ENCODE peak calls at places on chromosomes 3 and 15, in five cellular contexts. E, I, U, X and F are unnamed samples. For H3K36me3, the result is how much of the 10 kb centered on the place peaks cover.

GRCh38 chr15:47505712-47506542 is 211.4 kb upstream of the SEMA6D start:
- DNase-seq in X (peak), U (no peak), E (peak), I (no peak), F (peak)

GRCh38 chr3:13577181-13578121 is 28.5 kb downstream of the FBLN2 start:
- DNase-seq in E (no peak), U (no peak), X (no peak), I (no peak), F (no peak)

GRCh38 chr3:40801276-40801675 is 276.5 kb downstream of the ZNF621 start:
- DNase-seq in U (no peak), I (no peak), X (no peak), E (no peak), F (no peak)

GRCh38 chr3:17942856-17943255 is 200.4 kb upstream of the TBC1D5 start:
- DNase-seq in E (no peak), U (no peak), X (no peak), I (no peak), F (no peak)

GRCh38 chr15:70582143-70582945 is 181.0 kb downstream of the UACA start:
- DNase-seq in X (no peak), I (no peak), U (no peak), E (no peak), F (no peak)

GRCh38 chr3:13629644-13630043 is 80.7 kb downstream of the FBLN2 start:
- DNase-seq in E (no peak), I (no peak), X (no peak), U (no peak), F (no peak)

GRCh38 chr3:148021400-148021799 is 612.2 kb downstream of the ZIC1 start:
- DNase-seq in U (no peak), X (no peak), I (no peak), E (no peak), F (no peak)

GRCh38 chr15:45319472-45320214 is 58.7 kb downstream of the GATM start:
- DNase-seq in U (no peak), E (no peak), I (no peak), X (no peak), F (no peak)

GRCh38 chr3:167225821-167226220 is 154.3 kb downstream of the ZBBX start:
- DNase-seq in E (no peak), X (no peak), I (no peak), U (no peak), F (no peak)

GRCh38 chr3:39843440-39843839 is 34.0 kb downstream of the MYRIP start:
- DNase-seq in X (no peak), I (no peak), U (no peak), E (no peak), F (no peak)

GRCh38 chr3:125437631-125438435 is 62.7 kb upstream of the ZNF148 start:
- DNase-seq in U (peak), E (no peak), X (peak), I (peak), F (peak)

GRCh38 chr15:71532994-71533393 is 277.4 kb upstream of the NR2E3 start:
- DNase-seq in X (peak), E (peak), U (no peak), I (no peak), F (no peak)

GRCh38 chr15:75357976-75358673 is 10.3 kb downstream of the MAN2C1 start:
- DNase-seq in I (no peak), E (no peak), X (no peak), U (no peak), F (no peak)

GRCh38 chr3:33694944-33695343 is 23.1 kb downstream of the CLASP2 start:
- DNase-seq in E (no peak), X (no peak), U (no peak), I (no peak), F (no peak)

GRCh38 chr3:140630866-140631265 is 47.0 kb upstream of the TRIM42 start:
- DNase-seq in X (no peak), I (no peak), E (no peak), U (no peak), F (no peak)

GRCh38 chr3:171058058-171058457 is 31.5 kb upstream of the SLC2A2 start:
- DNase-seq in I (no peak), E (no peak), U (no peak), X (no peak), F (no peak)

GRCh38 chr3:12751548-12751947 is 7.5 kb downstream of the TMEM40 start:
- DNase-seq in I (no peak), E (no peak), U (no peak), X (no peak), F (no peak)

GRCh38 chr3:58214484-58215316 is 3.9 kb upstream of the DNASE1L3 start:
- DNase-seq in U (no peak), X (no peak), E (no peak), I (no peak), F (no peak)

GRCh38 chr15:43762824-43763223 is 13.9 kb downstream of the ELL3 start:
- DNase-seq in X (no peak), E (no peak), I (no peak), U (no peak), F (no peak)

GRCh38 chr15:43769584-43770228 is 7.1 kb downstream of the ELL3 start:
- DNase-seq in X (peak), U (no peak), I (peak), E (no peak), F (peak)

GRCh38 chr15:43763819-43764446 is 12.8 kb downstream of the ELL3 start:
- DNase-seq in I (no peak), U (no peak), X (no peak), E (no peak), F (no peak)
- H3K36me3 ChIP-seq in I (under half), U (half or more), X (half or more), E (half or more), F (half or more)

DNA sequence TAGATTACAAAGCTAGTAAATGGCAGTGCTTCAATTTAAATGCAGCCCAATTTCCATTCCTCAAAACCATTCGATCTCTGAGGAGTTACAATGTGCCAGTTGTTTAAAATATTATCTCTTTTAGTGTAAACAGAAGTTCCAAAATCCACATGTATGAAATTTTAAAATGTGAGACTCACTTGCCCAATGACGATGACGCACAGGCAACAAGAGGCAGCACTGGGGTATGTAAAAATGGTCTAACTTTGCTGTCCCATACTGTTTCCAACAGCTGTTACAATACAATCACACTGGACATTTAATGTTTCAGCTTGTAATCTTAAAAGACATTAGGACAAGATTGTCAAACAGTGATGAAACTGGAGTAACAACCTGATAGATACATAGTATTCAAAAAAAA is 12.2 kb downstream of the SLTM start:
- DNase-seq in I (no peak), X (no peak), E (no peak), U (no peak), F (no peak)
- H3K36me3 ChIP-seq in I (under half), X (under half), E (under half), U (under half), F (under half)

DNA sequence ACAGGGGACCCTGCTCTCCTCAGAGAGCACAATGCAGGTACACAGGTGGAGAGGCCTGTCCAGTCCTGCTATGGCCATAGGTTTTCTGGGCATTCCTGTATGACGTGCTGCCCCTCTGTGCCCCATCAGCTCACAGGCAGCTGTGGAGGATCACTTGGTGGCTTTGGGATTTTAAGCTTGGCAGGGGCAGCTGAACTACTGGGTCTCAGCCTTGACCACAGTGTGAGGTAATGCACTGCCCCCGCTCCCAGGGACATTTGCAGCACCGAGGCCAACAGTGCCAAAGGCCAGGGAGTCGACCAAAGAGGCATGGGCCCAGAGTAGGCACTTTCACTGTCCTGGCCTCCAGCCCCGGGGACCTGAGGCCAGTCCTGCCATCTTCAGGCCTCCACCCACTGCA is 46.2 kb downstream of the ZDHHC3 start:
- DNase-seq in U (no peak), E (no peak), I (no peak), X (no peak), F (no peak)
- H3K36me3 ChIP-seq in U (half or more), E (under half), I (under half), X (under half), F (half or more)

GRCh38 chr15:80918440-80918839 is 71.2 kb downstream of the MESD start:
- DNase-seq in I (no peak), E (no peak), X (no peak), U (no peak), F (no peak)

GRCh38 chr15:80924278-80924677 is 65.3 kb downstream of the MESD start:
- DNase-seq in E (no peak), U (no peak), X (no peak), I (no peak), F (no peak)

GRCh38 chr15:80923668-80924067 is 66.0 kb downstream of the MESD start:
- DNase-seq in I (no peak), U (no peak), E (no peak), X (no peak), F (no peak)

GRCh38 chr15:80920271-80920699 is 69.3 kb downstream of the MESD start:
- DNase-seq in I (no peak), U (no peak), X (no peak), E (no peak), F (no peak)

GRCh38 chr15:80921736-80922135 is 67.9 kb downstream of the MESD start:
- DNase-seq in I (no peak), E (no peak), X (no peak), U (no peak), F (no peak)
- H3K36me3 ChIP-seq in I (under half), E (under half), X (under half), U (half or more), F (under half)

GRCh38 chr15:77038312-77039216 is 32.3 kb downstream of the TSPAN3 start:
- DNase-seq in I (no peak), X (no peak), E (no peak), U (no peak), F (no peak)
- H3K36me3 ChIP-seq in I (under half), X (under half), E (under half), U (under half), F (under half)

GRCh38 chr3:112546216-112546759 is 15.5 kb downstream of the ATG3 start:
- DNase-seq in U (no peak), E (no peak), X (no peak), I (no peak), F (no peak)
- H3K36me3 ChIP-seq in U (under half), E (under half), X (under half), I (under half), F (under half)

GRCh38 chr15:81575436-81576123 is 201.6 kb upstream of the TMC3 start:
- DNase-seq in X (peak), U (no peak), E (no peak), I (peak), F (no peak)

GRCh38 chr15:81572190-81572589 is 198.2 kb upstream of the TMC3 start:
- DNase-seq in U (no peak), X (no peak), I (no peak), E (no peak), F (no peak)

GRCh38 chr15:81567924-81568323 is 193.9 kb upstream of the TMC3 start:
- DNase-seq in I (no peak), U (no peak), X (no peak), E (no peak), F (no peak)

GRCh38 chr15:81573098-81573746 is 199.2 kb upstream of the TMC3 start:
- DNase-seq in I (no peak), U (no peak), X (peak), E (no peak), F (no peak)
- H3K36me3 ChIP-seq in I (under half), U (under half), X (under half), E (under half), F (under half)

DNA sequence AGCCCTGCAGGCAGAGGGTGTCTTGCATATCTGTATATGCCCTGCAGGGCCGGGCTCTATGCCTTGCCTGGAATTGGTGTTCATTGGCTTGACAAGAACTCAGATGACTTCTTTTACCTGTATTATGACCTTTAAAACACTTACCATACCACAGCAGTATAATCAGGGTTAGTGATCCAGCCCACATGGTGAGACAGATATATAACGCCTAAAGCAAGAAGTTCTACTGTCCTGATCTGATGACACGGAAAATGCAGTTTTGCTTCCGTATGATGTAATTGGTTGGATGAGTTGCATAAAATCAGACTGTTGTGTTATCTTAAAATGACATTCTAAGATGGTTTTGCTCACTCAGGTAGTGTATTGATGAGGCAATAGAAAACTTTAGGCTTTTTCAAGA is 9.4 kb downstream of the CCDC174 start:
- DNase-seq in E (no peak), I (no peak), X (no peak), U (no peak), F (no peak)
- H3K36me3 ChIP-seq in E (under half), I (half or more), X (half or more), U (half or more), F (half or more)